ENCODE peak calls at places on chromosomes 7 and 10, in five cellular contexts. T is ovary; U is tibial artery; N is stimulated activated CD8-positive, alpha-beta memory T cell treated with anti-CD3 and anti-CD28 coated beads, Interleukin-15, amount 100 ng/mL, for 24 hours; L is posterior cingulate gyrus. F is an unnamed sample.

GRCh38 chr10:122957474-122957873 is 3.4 kb upstream of the C10orf88 start:
- DNase-seq in T (no peak), L (no peak), N (no peak), U (no peak), F (no peak)

GRCh38 chr10:17003151-17003550 is 126.5 kb downstream of the CUBN start:
- DNase-seq in U (no peak), L (no peak), N (no peak), T (no peak), F (no peak)

GRCh38 chr10:32298066-32298812 is 48.7 kb downstream of the EPC1 start:
- DNase-seq in N (no peak), T (no peak), U (no peak), L (no peak), F (no peak)

GRCh38 chr7:136654406-136654805 is 214.0 kb upstream of the CHRM2 start:
- DNase-seq in T (no peak), U (no peak), N (no peak), L (no peak), F (no peak)

GRCh38 chr7:14762552-14762951 is 140.0 kb downstream of the DGKB start:
- DNase-seq in T (no peak), L (no peak), U (no peak), N (no peak), F (no peak)

GRCh38 chr10:32577448-32577847 is 131.5 kb downstream of the CCDC7 start:
- DNase-seq in T (no peak), N (no peak), U (no peak), L (no peak), F (no peak)

GRCh38 chr10:70740441-70741288 is 44.5 kb downstream of the TBATA start:
- DNase-seq in N (no peak), T (no peak), U (no peak), L (peak; percentile 45), F (no peak)

GRCh38 chr7:125061776-125062397 is 132.3 kb upstream of the POT1 start:
- DNase-seq in N (no peak), T (no peak), L (no peak), U (no peak), F (no peak)

GRCh38 chr10:119687192-119688032 is 36.2 kb downstream of the BAG3 start:
- DNase-seq in L (no peak), N (no peak), T (no peak), U (no peak), F (no peak)

GRCh38 chr7:102287465-102288146 is 938 bp downstream of the SH2B2 start:
- DNase-seq in U (no peak), L (no peak), N (no peak), T (peak; percentile 65), F (peak; percentile 10)

GRCh38 chr7:55432937-55433784 is 68.0 kb downstream of the LANCL2 start:
- DNase-seq in L (no peak), N (no peak), T (no peak), U (no peak), F (no peak)

GRCh38 chr7:150685219-150686029 is at the start of gene GIMAP2:
- DNase-seq in L (no peak), N (no peak), U (no peak), T (no peak), F (peak; percentile 65)

GRCh38 chr7:140212100-140212881 is 35.5 kb upstream of the KDM7A start:
- DNase-seq in N (no peak), T (no peak), U (no peak), L (no peak), F (no peak)

GRCh38 chr7:28990200-28990960 is 32.2 kb upstream of the TRIL start:
- DNase-seq in N (no peak), U (peak; percentile 77), T (no peak), L (no peak), F (no peak)